ENCODE peak calls at places on chromosomes 7 and 10, in five cellular contexts. One of them, this sample, is unnamed.

GRCh38 chr10:69567920-69568319 is 5.3 kb downstream of the NEUROG3 start:
- DNase-seq in IMR-90: peak
- DNase-seq in HepG2: peak
- DNase-seq in heart right ventricle: peak
- DNase-seq in chondrocyte: no peak
- DNase-seq in this sample: no peak

GRCh38 chr7:150371996-150372270 is 3.3 kb downstream of the REPIN1 start:
- DNase-seq in heart right ventricle: no peak
- DNase-seq in IMR-90: no peak
- DNase-seq in HepG2: no peak
- DNase-seq in chondrocyte: no peak
- DNase-seq in this sample: no peak

GRCh38 chr7:34523233-34523918 is 134.6 kb upstream of the NPSR1 start:
- DNase-seq in HepG2: no peak
- DNase-seq in chondrocyte: no peak
- DNase-seq in IMR-90: no peak
- DNase-seq in heart right ventricle: no peak
- DNase-seq in this sample: no peak

GRCh38 chr10:57657164-57657765 is 610.4 kb downstream of the IPMK start:
- DNase-seq in IMR-90: peak
- DNase-seq in heart right ventricle: no peak
- DNase-seq in HepG2: peak
- DNase-seq in chondrocyte: no peak
- DNase-seq in this sample: no peak

GRCh38 chr10:20855398-20856038 is 41.6 kb downstream of the NEBL start:
- DNase-seq in chondrocyte: no peak
- DNase-seq in HepG2: peak
- DNase-seq in heart right ventricle: no peak
- DNase-seq in IMR-90: peak
- DNase-seq in this sample: no peak

GRCh38 chr7:83271212-83272099 is 108.8 kb upstream of the PCLO start:
- DNase-seq in heart right ventricle: no peak
- DNase-seq in HepG2: peak
- DNase-seq in chondrocyte: no peak
- DNase-seq in IMR-90: peak
- DNase-seq in this sample: no peak

GRCh38 chr10:45526309-45526708 is 146.3 kb downstream of the ZFAND4 start:
- DNase-seq in HepG2: no peak
- DNase-seq in heart right ventricle: no peak
- DNase-seq in IMR-90: no peak
- DNase-seq in chondrocyte: no peak
- DNase-seq in this sample: no peak

GRCh38 chr10:28719789-28720436 is 42.6 kb downstream of the BAMBI start:
- DNase-seq in HepG2: peak
- DNase-seq in heart right ventricle: no peak
- DNase-seq in chondrocyte: no peak
- DNase-seq in IMR-90: peak
- DNase-seq in this sample: peak

GRCh38 chr7:3461923-3462322 is 160.9 kb downstream of the SDK1 start:
- DNase-seq in chondrocyte: no peak
- DNase-seq in HepG2: no peak
- DNase-seq in heart right ventricle: no peak
- DNase-seq in IMR-90: no peak
- DNase-seq in this sample: no peak

GRCh38 chr10:70715853-70716795 is 43.8 kb downstream of the ADAMTS14 start:
- DNase-seq in HepG2: peak
- DNase-seq in chondrocyte: no peak
- DNase-seq in IMR-90: peak
- DNase-seq in heart right ventricle: no peak
- DNase-seq in this sample: no peak

GRCh38 chr10:13100349-13101294 is 659 bp downstream of the OPTN start:
- DNase-seq in chondrocyte: no peak
- DNase-seq in heart right ventricle: no peak
- DNase-seq in HepG2: peak
- DNase-seq in IMR-90: peak
- DNase-seq in this sample: peak

GRCh38 chr10:88386878-88387773 is 196.0 kb downstream of the RNLS start:
- DNase-seq in IMR-90: peak
- DNase-seq in heart right ventricle: no peak
- DNase-seq in chondrocyte: no peak
- DNase-seq in HepG2: peak
- DNase-seq in this sample: no peak

GRCh38 chr10:13717936-13718772 is 131.4 kb downstream of the PRPF18 start:
- DNase-seq in IMR-90: peak
- DNase-seq in heart right ventricle: peak
- DNase-seq in chondrocyte: peak
- DNase-seq in HepG2: peak
- DNase-seq in this sample: peak

GRCh38 chr7:53596230-53596629 is 560.8 kb downstream of the POM121L12 start:
- DNase-seq in heart right ventricle: no peak
- DNase-seq in IMR-90: no peak
- DNase-seq in HepG2: no peak
- DNase-seq in chondrocyte: no peak
- DNase-seq in this sample: no peak

GRCh38 chr7:41987-42386 is 150.4 kb upstream of the FAM20C start:
- DNase-seq in heart right ventricle: no peak
- DNase-seq in HepG2: no peak
- DNase-seq in IMR-90: no peak
- DNase-seq in chondrocyte: no peak
- DNase-seq in this sample: no peak

GRCh38 chr7:108146070-108146842 is 16.1 kb upstream of the LAMB4 start:
- DNase-seq in chondrocyte: no peak
- DNase-seq in HepG2: peak
- DNase-seq in IMR-90: peak
- DNase-seq in heart right ventricle: no peak
- DNase-seq in this sample: peak

GRCh38 chr10:77400041-77400440 is 237.6 kb downstream of the KCNMA1 start:
- DNase-seq in IMR-90: no peak
- DNase-seq in heart right ventricle: no peak
- DNase-seq in chondrocyte: no peak
- DNase-seq in HepG2: no peak
- DNase-seq in this sample: no peak

GRCh38 chr10:61397175-61397986 is 55.8 kb downstream of the TMEM26 start:
- DNase-seq in heart right ventricle: no peak
- DNase-seq in HepG2: no peak
- DNase-seq in IMR-90: peak
- DNase-seq in chondrocyte: no peak
- DNase-seq in this sample: no peak

GRCh38 chr10:94065344-94065743 is 71.6 kb downstream of the PLCE1 start:
- DNase-seq in chondrocyte: no peak
- DNase-seq in heart right ventricle: no peak
- DNase-seq in HepG2: no peak
- DNase-seq in IMR-90: peak
- DNase-seq in this sample: no peak

GRCh38 chr10:58072634-58073033 is 195.1 kb downstream of the IPMK start:
- DNase-seq in heart right ventricle: no peak
- DNase-seq in HepG2: no peak
- DNase-seq in IMR-90: no peak
- DNase-seq in chondrocyte: no peak
- DNase-seq in this sample: no peak

GRCh38 chr7:150756858-150757257 is 19.6 kb downstream of the GIMAP5 start:
- DNase-seq in HepG2: no peak
- DNase-seq in chondrocyte: no peak
- DNase-seq in IMR-90: no peak
- DNase-seq in heart right ventricle: no peak
- DNase-seq in this sample: no peak

GRCh38 chr10:92689663-92690210 is at the start of gene HHEX:
- DNase-seq in HepG2: peak
- DNase-seq in heart right ventricle: peak
- DNase-seq in IMR-90: peak
- DNase-seq in chondrocyte: no peak
- DNase-seq in this sample: peak

GRCh38 chr10:130242483-130242882 is 106.3 kb downstream of the GLRX3 start:
- DNase-seq in HepG2: no peak
- DNase-seq in IMR-90: no peak
- DNase-seq in heart right ventricle: no peak
- DNase-seq in chondrocyte: no peak
- DNase-seq in this sample: no peak

GRCh38 chr10:4835494-4835918 is 9.5 kb downstream of the AKR1E2 start:
- DNase-seq in HepG2: no peak
- DNase-seq in IMR-90: no peak
- DNase-seq in heart right ventricle: no peak
- DNase-seq in chondrocyte: no peak
- DNase-seq in this sample: no peak

GRCh38 chr7:138460176-138460648 is at the start of gene TRIM24:
- DNase-seq in heart right ventricle: peak
- DNase-seq in chondrocyte: peak
- DNase-seq in IMR-90: peak
- DNase-seq in HepG2: no peak
- DNase-seq in this sample: peak

GRCh38 chr10:102613761-102614160 is 30.5 kb upstream of the TRIM8 start:
- DNase-seq in chondrocyte: peak
- DNase-seq in IMR-90: peak
- DNase-seq in HepG2: no peak
- DNase-seq in heart right ventricle: no peak
- DNase-seq in this sample: peak

GRCh38 chr10:69757553-69758309 is 44.0 kb upstream of the COL13A1 start:
- DNase-seq in HepG2: no peak
- DNase-seq in heart right ventricle: peak
- DNase-seq in chondrocyte: peak
- DNase-seq in IMR-90: peak
- DNase-seq in this sample: peak

GRCh38 chr7:3984456-3984855 is 683.4 kb downstream of the SDK1 start:
- DNase-seq in chondrocyte: no peak
- DNase-seq in HepG2: no peak
- DNase-seq in IMR-90: no peak
- DNase-seq in heart right ventricle: no peak
- DNase-seq in this sample: no peak

GRCh38 chr7:151076863-151077704 is 3.5 kb downstream of the FASTK start:
- DNase-seq in heart right ventricle: no peak
- DNase-seq in HepG2: no peak
- DNase-seq in chondrocyte: no peak
- DNase-seq in IMR-90: no peak
- DNase-seq in this sample: peak

GRCh38 chr7:45938626-45939302 is 17.7 kb upstream of the IGFBP3 start:
- DNase-seq in HepG2: peak
- DNase-seq in chondrocyte: no peak
- DNase-seq in heart right ventricle: no peak
- DNase-seq in IMR-90: no peak
- DNase-seq in this sample: no peak
- TF ChIP-seq CTCF in HepG2: peak
- TF ChIP-seq CTCF in chondrocyte: peak
- TF ChIP-seq CTCF in heart right ventricle: peak
- TF ChIP-seq CTCF in IMR-90: peak
- TF ChIP-seq CTCF in this sample: no peak

DNA sequence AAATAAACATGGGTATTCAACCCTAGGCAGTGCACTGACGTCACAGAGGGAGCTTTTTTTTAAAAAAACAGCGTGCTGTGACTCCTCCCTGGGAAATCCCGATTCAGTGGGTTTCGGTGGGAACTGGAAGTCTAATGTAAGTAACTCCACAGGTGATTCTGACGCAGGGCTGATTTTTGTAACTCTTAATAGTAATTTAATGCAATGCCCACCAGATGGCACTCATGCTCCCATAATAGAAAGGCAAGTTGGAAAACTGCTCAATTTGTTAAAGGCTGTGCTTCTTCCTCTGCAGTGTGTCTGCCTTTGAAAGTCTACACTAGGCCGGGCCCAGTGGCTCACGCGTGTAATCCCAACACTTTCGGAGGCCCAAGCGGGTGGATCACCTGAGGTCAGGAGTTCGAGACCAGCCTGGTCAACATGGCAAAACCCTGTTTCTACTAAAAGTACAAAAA is 10.9 kb upstream of the RSU1 start:
- DNase-seq in chondrocyte: no peak
- DNase-seq in IMR-90: peak
- DNase-seq in heart right ventricle: peak
- DNase-seq in HepG2: peak
- DNase-seq in this sample: peak
- TF ChIP-seq CTCF in chondrocyte: peak
- TF ChIP-seq CTCF in IMR-90: peak
- TF ChIP-seq CTCF in heart right ventricle: peak
- TF ChIP-seq CTCF in HepG2: peak
- TF ChIP-seq CTCF in this sample: peak

DNA sequence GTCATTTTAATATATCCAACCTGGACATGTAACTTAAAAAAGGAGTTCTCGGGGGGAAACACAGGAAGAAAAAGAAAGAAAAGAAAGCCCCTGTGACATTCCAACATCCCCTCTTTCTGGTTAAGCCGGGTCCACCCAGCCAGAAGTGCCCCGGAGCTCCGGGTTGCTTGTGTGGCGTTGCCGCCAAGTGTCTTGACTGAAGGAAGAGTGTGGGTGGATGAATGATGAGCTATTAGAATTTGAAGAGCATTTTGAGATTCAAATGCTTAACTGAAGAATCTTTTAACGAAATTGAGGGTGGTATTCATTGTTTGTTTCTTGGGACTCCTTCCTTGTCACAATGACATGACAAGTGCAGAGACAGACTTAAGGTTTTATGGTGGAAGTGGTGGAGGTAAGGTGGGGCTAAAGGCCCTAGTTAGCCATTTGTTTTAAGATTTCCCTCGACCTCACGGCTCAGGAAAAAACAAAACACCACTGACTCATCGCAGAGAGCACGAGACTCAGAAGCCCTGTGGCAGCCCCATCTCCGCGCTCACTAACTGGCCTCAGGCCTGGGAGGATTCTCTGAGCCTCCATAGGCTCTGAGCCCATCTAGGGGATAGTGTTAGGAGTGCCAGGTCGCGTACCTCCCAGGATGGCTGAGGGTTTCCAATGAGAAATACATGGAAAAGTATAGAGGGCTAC is 1.8 kb upstream of the GLI3 start:
- DNase-seq in heart right ventricle: no peak
- DNase-seq in IMR-90: peak
- DNase-seq in HepG2: no peak
- DNase-seq in chondrocyte: no peak
- DNase-seq in this sample: no peak
- TF ChIP-seq CTCF in heart right ventricle: no peak
- TF ChIP-seq CTCF in IMR-90: no peak
- TF ChIP-seq CTCF in HepG2: no peak
- TF ChIP-seq CTCF in chondrocyte: no peak
- TF ChIP-seq CTCF in this sample: no peak

GRCh38 chr10:49408437-49409306 is 12.8 kb upstream of the DRGX start:
- DNase-seq in HepG2: peak
- DNase-seq in IMR-90: no peak
- DNase-seq in chondrocyte: no peak
- DNase-seq in heart right ventricle: no peak
- DNase-seq in this sample: no peak
- TF ChIP-seq CTCF in HepG2: peak
- TF ChIP-seq CTCF in IMR-90: no peak
- TF ChIP-seq CTCF in chondrocyte: no peak
- TF ChIP-seq CTCF in heart right ventricle: no peak
- TF ChIP-seq CTCF in this sample: no peak

This sample was measured in kidney.